ENCODE peak calls at places on chromosomes 6 and 20, in nine cellular contexts. X is Daoy; E is T-helper 1 cell; T is AG04450; U is ACHN; R is left cardiac atrium; H is stimulated activated CD8-positive, alpha-beta memory T cell treated with anti-CD3 and anti-CD28 coated beads, Interleukin-7, amount 100 ng/mL, for 4 hours; Z is activated naive CD8-positive, alpha-beta T cell treated with anti-CD3 and anti-CD28 coated beads for 36 hours; W is activated CD4-positive, alpha-beta T cell treated with anti-CD3 and anti-CD28 coated beads, Interleukin-2, amount 50 U/mL, for 48 hours. I is an unnamed sample.

GRCh38 chr6:95847061-95847460 is 168.7 kb upstream of the FUT9 start:
- DNase-seq in U (no peak), Z (no peak), W (no peak), T (no peak), R (no peak), E (no peak), X (no peak), H (no peak), I (no peak)

GRCh38 chr6:16482702-16483314 is 244.4 kb downstream of the GMPR start:
- DNase-seq in W (no peak), R (no peak), T (no peak), E (peak), U (no peak), H (no peak), X (no peak), Z (no peak), I (no peak)

GRCh38 chr6:73285674-73286283 is 22.8 kb upstream of the KHDC1 start:
- DNase-seq in Z (no peak), T (peak), W (no peak), X (peak), E (peak), H (no peak), R (no peak), U (peak), I (peak)

GRCh38 chr6:84774174-84775158 is 10.1 kb upstream of the TBX18 start:
- DNase-seq in Z (peak), R (peak), X (peak), T (no peak), W (no peak), U (no peak), E (peak), H (no peak), I (peak)

GRCh38 chr20:35604444-35604750 is 11.2 kb upstream of the SPAG4 start:
- DNase-seq in H (no peak), R (no peak), E (no peak), X (no peak), W (peak), T (no peak), Z (no peak), U (no peak), I (no peak)

GRCh38 chr20:63292292-63292701 is 689 bp upstream of the COL20A1 start:
- DNase-seq in T (no peak), H (no peak), X (no peak), R (no peak), Z (no peak), E (no peak), W (no peak), U (no peak), I (no peak)

GRCh38 chr20:50286609-50287008 is 96.0 kb downstream of the CEBPB start:
- DNase-seq in E (peak), X (peak), W (peak), Z (no peak), R (peak), H (no peak), T (no peak), U (peak), I (peak)

GRCh38 chr6:130513770-130514169 is 148.0 kb downstream of the TMEM200A start:
- DNase-seq in X (no peak), U (no peak), E (peak), H (peak), W (no peak), R (no peak), T (no peak), Z (peak), I (no peak)

GRCh38 chr6:81465859-81466258 is 286.6 kb downstream of the TENT5A start:
- DNase-seq in X (peak), T (no peak), U (peak), E (no peak), R (no peak), W (no peak), H (no peak), Z (no peak), I (no peak)

GRCh38 chr20:4074877-4075455 is 59.6 kb upstream of the RNF24 start:
- DNase-seq in W (no peak), U (no peak), R (no peak), X (no peak), E (no peak), H (no peak), Z (no peak), T (no peak), I (no peak)

GRCh38 chr6:75694406-75694805 is 54.6 kb upstream of the MYO6 start:
- DNase-seq in U (no peak), H (no peak), E (no peak), X (no peak), Z (no peak), R (no peak), T (no peak), W (no peak), I (no peak)

GRCh38 chr6:21448485-21449109 is 145.0 kb upstream of the SOX4 start:
- DNase-seq in Z (no peak), X (no peak), W (no peak), E (no peak), T (no peak), H (no peak), R (no peak), U (no peak), I (no peak)

GRCh38 chr6:4910060-4910746 is 93.6 kb downstream of the RPP40 start:
- DNase-seq in H (no peak), E (no peak), R (no peak), X (no peak), Z (no peak), W (no peak), T (no peak), U (no peak), I (no peak)

GRCh38 chr6:7624781-7625710 is 35.0 kb downstream of the SNRNP48 start:
- DNase-seq in W (no peak), E (no peak), T (no peak), Z (no peak), X (no peak), R (no peak), U (no peak), H (no peak), I (no peak)

GRCh38 chr6:37483917-37484785 is 15.5 kb downstream of the CCDC167 start:
- DNase-seq in R (peak), H (peak), Z (peak), T (no peak), W (peak), X (peak), U (peak), E (peak), I (peak)

GRCh38 chr6:133396225-133396624 is 155.1 kb downstream of the EYA4 start:
- DNase-seq in R (no peak), Z (no peak), T (no peak), U (no peak), E (no peak), W (no peak), H (no peak), X (peak), I (peak)